ENCODE peak calls at places on chromosomes 13 and 19, in seven cellular contexts. One of them, this sample, is unnamed.

GRCh38 chr13:48161530-48162179 is 66.8 kb upstream of the MED4 start:
- DNase-seq in activated naive CD8-positive, alpha-beta T cell treated with anti-CD3 and anti-CD28 coated beads, Interleukin-2, amount 50 U/mL, for 24 hours: no peak
- DNase-seq in pancreas: no peak
- DNase-seq in T-helper 2 cell: no peak
- DNase-seq in aorta: peak; percentile 86
- DNase-seq in KG1: peak; percentile 19
- DNase-seq in GM04503: no peak
- DNase-seq in this sample: no peak

GRCh38 chr13:78631077-78631476 is 27.7 kb upstream of the POU4F1 start:
- DNase-seq in KG1: no peak
- DNase-seq in activated naive CD8-positive, alpha-beta T cell treated with anti-CD3 and anti-CD28 coated beads, Interleukin-2, amount 50 U/mL, for 24 hours: no peak
- DNase-seq in pancreas: no peak
- DNase-seq in T-helper 2 cell: no peak
- DNase-seq in GM04503: no peak
- DNase-seq in aorta: no peak
- DNase-seq in this sample: no peak

GRCh38 chr19:2453431-2454025 is 3.2 kb downstream of the LMNB2 start:
- DNase-seq in KG1: no peak
- DNase-seq in pancreas: no peak
- DNase-seq in activated naive CD8-positive, alpha-beta T cell treated with anti-CD3 and anti-CD28 coated beads, Interleukin-2, amount 50 U/mL, for 24 hours: no peak
- DNase-seq in T-helper 2 cell: no peak
- DNase-seq in aorta: peak; percentile 40
- DNase-seq in GM04503: no peak
- DNase-seq in this sample: no peak

GRCh38 chr13:22196777-22197176 is 525.9 kb downstream of the FGF9 start:
- DNase-seq in aorta: no peak
- DNase-seq in GM04503: no peak
- DNase-seq in KG1: no peak
- DNase-seq in T-helper 2 cell: no peak
- DNase-seq in pancreas: no peak
- DNase-seq in activated naive CD8-positive, alpha-beta T cell treated with anti-CD3 and anti-CD28 coated beads, Interleukin-2, amount 50 U/mL, for 24 hours: no peak
- DNase-seq in this sample: no peak

GRCh38 chr13:88339271-88339741 is 668.1 kb downstream of the SLITRK5 start:
- DNase-seq in aorta: no peak
- DNase-seq in GM04503: no peak
- DNase-seq in activated naive CD8-positive, alpha-beta T cell treated with anti-CD3 and anti-CD28 coated beads, Interleukin-2, amount 50 U/mL, for 24 hours: no peak
- DNase-seq in T-helper 2 cell: no peak
- DNase-seq in pancreas: peak; percentile 21
- DNase-seq in KG1: no peak
- DNase-seq in this sample: no peak

GRCh38 chr13:85013006-85013405 is 786.2 kb downstream of the SLITRK6 start:
- DNase-seq in aorta: no peak
- DNase-seq in activated naive CD8-positive, alpha-beta T cell treated with anti-CD3 and anti-CD28 coated beads, Interleukin-2, amount 50 U/mL, for 24 hours: no peak
- DNase-seq in KG1: no peak
- DNase-seq in GM04503: no peak
- DNase-seq in pancreas: no peak
- DNase-seq in T-helper 2 cell: no peak
- DNase-seq in this sample: peak; percentile 26

GRCh38 chr19:17202249-17202648 is 12.9 kb upstream of the USE1 start:
- DNase-seq in activated naive CD8-positive, alpha-beta T cell treated with anti-CD3 and anti-CD28 coated beads, Interleukin-2, amount 50 U/mL, for 24 hours: peak; percentile 32
- DNase-seq in pancreas: no peak
- DNase-seq in GM04503: no peak
- DNase-seq in KG1: no peak
- DNase-seq in T-helper 2 cell: no peak
- DNase-seq in aorta: no peak
- DNase-seq in this sample: no peak

GRCh38 chr13:94352057-94352456 is 127.4 kb downstream of the DCT start:
- DNase-seq in pancreas: no peak
- DNase-seq in T-helper 2 cell: no peak
- DNase-seq in GM04503: no peak
- DNase-seq in KG1: no peak
- DNase-seq in aorta: no peak
- DNase-seq in activated naive CD8-positive, alpha-beta T cell treated with anti-CD3 and anti-CD28 coated beads, Interleukin-2, amount 50 U/mL, for 24 hours: no peak
- DNase-seq in this sample: no peak

GRCh38 chr19:21901861-21902260 is 65.9 kb upstream of the ZNF43 start:
- DNase-seq in T-helper 2 cell: no peak
- DNase-seq in KG1: no peak
- DNase-seq in aorta: no peak
- DNase-seq in activated naive CD8-positive, alpha-beta T cell treated with anti-CD3 and anti-CD28 coated beads, Interleukin-2, amount 50 U/mL, for 24 hours: no peak
- DNase-seq in pancreas: no peak
- DNase-seq in GM04503: no peak
- DNase-seq in this sample: no peak

GRCh38 chr19:16368385-16369305 is 44.0 kb downstream of the KLF2 start:
- DNase-seq in KG1: no peak
- DNase-seq in aorta: peak; percentile 41
- DNase-seq in T-helper 2 cell: peak; percentile 85
- DNase-seq in GM04503: no peak
- DNase-seq in pancreas: no peak
- DNase-seq in activated naive CD8-positive, alpha-beta T cell treated with anti-CD3 and anti-CD28 coated beads, Interleukin-2, amount 50 U/mL, for 24 hours: no peak
- DNase-seq in this sample: no peak

GRCh38 chr13:60009300-60010248 is 154.2 kb downstream of the DIAPH3 start:
- DNase-seq in T-helper 2 cell: no peak
- DNase-seq in pancreas: peak; percentile 36
- DNase-seq in GM04503: no peak
- DNase-seq in KG1: no peak
- DNase-seq in activated naive CD8-positive, alpha-beta T cell treated with anti-CD3 and anti-CD28 coated beads, Interleukin-2, amount 50 U/mL, for 24 hours: no peak
- DNase-seq in aorta: no peak
- DNase-seq in this sample: no peak

GRCh38 chr19:45030825-45031224 is 8.0 kb upstream of the CLASRP start:
- DNase-seq in KG1: no peak
- DNase-seq in T-helper 2 cell: no peak
- DNase-seq in GM04503: no peak
- DNase-seq in activated naive CD8-positive, alpha-beta T cell treated with anti-CD3 and anti-CD28 coated beads, Interleukin-2, amount 50 U/mL, for 24 hours: no peak
- DNase-seq in aorta: no peak
- DNase-seq in pancreas: no peak
- DNase-seq in this sample: no peak

GRCh38 chr13:97194473-97194872 is 27.7 kb upstream of the MBNL2 start:
- DNase-seq in aorta: no peak
- DNase-seq in activated naive CD8-positive, alpha-beta T cell treated with anti-CD3 and anti-CD28 coated beads, Interleukin-2, amount 50 U/mL, for 24 hours: no peak
- DNase-seq in GM04503: no peak
- DNase-seq in pancreas: no peak
- DNase-seq in KG1: no peak
- DNase-seq in T-helper 2 cell: no peak
- DNase-seq in this sample: no peak

GRCh38 chr19:46159893-46160775 is 12.1 kb downstream of the IGFL2 start:
- DNase-seq in activated naive CD8-positive, alpha-beta T cell treated with anti-CD3 and anti-CD28 coated beads, Interleukin-2, amount 50 U/mL, for 24 hours: no peak
- DNase-seq in GM04503: no peak
- DNase-seq in T-helper 2 cell: no peak
- DNase-seq in KG1: no peak
- DNase-seq in pancreas: no peak
- DNase-seq in aorta: no peak
- DNase-seq in this sample: no peak

GRCh38 chr19:1177322-1178114 is 3.5 kb upstream of the SBNO2 start:
- DNase-seq in KG1: no peak
- DNase-seq in activated naive CD8-positive, alpha-beta T cell treated with anti-CD3 and anti-CD28 coated beads, Interleukin-2, amount 50 U/mL, for 24 hours: no peak
- DNase-seq in pancreas: peak; percentile 50
- DNase-seq in GM04503: peak; percentile 94
- DNase-seq in aorta: peak; percentile 85
- DNase-seq in T-helper 2 cell: no peak
- DNase-seq in this sample: peak; percentile 13

GRCh38 chr19:15464394-15465385 is at the start of gene RASAL3:
- DNase-seq in activated naive CD8-positive, alpha-beta T cell treated with anti-CD3 and anti-CD28 coated beads, Interleukin-2, amount 50 U/mL, for 24 hours: peak; percentile 75
- DNase-seq in T-helper 2 cell: peak; percentile 74
- DNase-seq in GM04503: no peak
- DNase-seq in pancreas: no peak
- DNase-seq in KG1: peak; percentile 82
- DNase-seq in aorta: peak; percentile 63
- DNase-seq in this sample: peak; percentile 85

GRCh38 chr19:39362682-39363657 is 20.7 kb downstream of the SAMD4B start:
- DNase-seq in aorta: no peak
- DNase-seq in KG1: no peak
- DNase-seq in pancreas: no peak
- DNase-seq in GM04503: no peak
- DNase-seq in T-helper 2 cell: no peak
- DNase-seq in activated naive CD8-positive, alpha-beta T cell treated with anti-CD3 and anti-CD28 coated beads, Interleukin-2, amount 50 U/mL, for 24 hours: no peak
- DNase-seq in this sample: no peak

GRCh38 chr19:36140289-36141038 is 598 bp downstream of the CAPNS1 start:
- DNase-seq in GM04503: no peak
- DNase-seq in aorta: peak; percentile 71
- DNase-seq in activated naive CD8-positive, alpha-beta T cell treated with anti-CD3 and anti-CD28 coated beads, Interleukin-2, amount 50 U/mL, for 24 hours: peak; percentile 66
- DNase-seq in pancreas: peak; percentile 81
- DNase-seq in KG1: peak; percentile 29
- DNase-seq in T-helper 2 cell: no peak
- DNase-seq in this sample: no peak

GRCh38 chr19:17418710-17419109 is 1.1 kb upstream of the MVB12A start:
- DNase-seq in activated naive CD8-positive, alpha-beta T cell treated with anti-CD3 and anti-CD28 coated beads, Interleukin-2, amount 50 U/mL, for 24 hours: no peak
- DNase-seq in KG1: no peak
- DNase-seq in pancreas: no peak
- DNase-seq in T-helper 2 cell: no peak
- DNase-seq in aorta: no peak
- DNase-seq in GM04503: no peak
- DNase-seq in this sample: no peak

GRCh38 chr13:113010510-113010865 is 41.5 kb downstream of the MCF2L start:
- DNase-seq in pancreas: no peak
- DNase-seq in T-helper 2 cell: no peak
- DNase-seq in aorta: no peak
- DNase-seq in GM04503: no peak
- DNase-seq in activated naive CD8-positive, alpha-beta T cell treated with anti-CD3 and anti-CD28 coated beads, Interleukin-2, amount 50 U/mL, for 24 hours: no peak
- DNase-seq in KG1: no peak
- DNase-seq in this sample: no peak

GRCh38 chr13:90867336-90867683 is 480.2 kb upstream of the MIR17HG start:
- DNase-seq in aorta: peak; percentile 76
- DNase-seq in activated naive CD8-positive, alpha-beta T cell treated with anti-CD3 and anti-CD28 coated beads, Interleukin-2, amount 50 U/mL, for 24 hours: peak; percentile 19
- DNase-seq in T-helper 2 cell: no peak
- DNase-seq in GM04503: peak; percentile 20
- DNase-seq in pancreas: peak; percentile 36
- DNase-seq in KG1: peak; percentile 65
- DNase-seq in this sample: peak; percentile 94

GRCh38 chr13:46126552-46127171 is 21.8 kb upstream of the CPB2 start:
- DNase-seq in T-helper 2 cell: peak; percentile 26
- DNase-seq in GM04503: peak; percentile 18
- DNase-seq in KG1: peak; percentile 87
- DNase-seq in activated naive CD8-positive, alpha-beta T cell treated with anti-CD3 and anti-CD28 coated beads, Interleukin-2, amount 50 U/mL, for 24 hours: peak; percentile 66
- DNase-seq in aorta: peak; percentile 56
- DNase-seq in pancreas: peak; percentile 71
- DNase-seq in this sample: peak; percentile 90

GRCh38 chr13:52845334-52845761 is 3.1 kb downstream of the PCDH8 start:
- DNase-seq in aorta: no peak
- DNase-seq in GM04503: no peak
- DNase-seq in activated naive CD8-positive, alpha-beta T cell treated with anti-CD3 and anti-CD28 coated beads, Interleukin-2, amount 50 U/mL, for 24 hours: peak; percentile 13
- DNase-seq in T-helper 2 cell: no peak
- DNase-seq in KG1: no peak
- DNase-seq in pancreas: no peak
- DNase-seq in this sample: no peak

GRCh38 chr13:33263976-33264619 is 21.5 kb downstream of the STARD13 start:
- DNase-seq in activated naive CD8-positive, alpha-beta T cell treated with anti-CD3 and anti-CD28 coated beads, Interleukin-2, amount 50 U/mL, for 24 hours: no peak
- DNase-seq in pancreas: no peak
- DNase-seq in aorta: no peak
- DNase-seq in KG1: no peak
- DNase-seq in T-helper 2 cell: no peak
- DNase-seq in GM04503: no peak
- DNase-seq in this sample: no peak

GRCh38 chr13:114101325-114101821 is 31.1 kb downstream of the RASA3 start:
- DNase-seq in KG1: no peak
- DNase-seq in activated naive CD8-positive, alpha-beta T cell treated with anti-CD3 and anti-CD28 coated beads, Interleukin-2, amount 50 U/mL, for 24 hours: no peak
- DNase-seq in pancreas: peak; percentile 79
- DNase-seq in GM04503: no peak
- DNase-seq in aorta: peak; percentile 61
- DNase-seq in T-helper 2 cell: no peak
- DNase-seq in this sample: no peak

GRCh38 chr19:6551607-6552450 is 21.0 kb downstream of the TNFSF9 start:
- DNase-seq in T-helper 2 cell: peak; percentile 67
- DNase-seq in pancreas: no peak
- DNase-seq in KG1: no peak
- DNase-seq in aorta: peak; percentile 53
- DNase-seq in GM04503: no peak
- DNase-seq in activated naive CD8-positive, alpha-beta T cell treated with anti-CD3 and anti-CD28 coated beads, Interleukin-2, amount 50 U/mL, for 24 hours: peak; percentile 78
- DNase-seq in this sample: no peak

GRCh38 chr13:100182894-100183490 is 94.1 kb downstream of the PCCA start:
- DNase-seq in GM04503: no peak
- DNase-seq in T-helper 2 cell: no peak
- DNase-seq in aorta: no peak
- DNase-seq in pancreas: no peak
- DNase-seq in KG1: no peak
- DNase-seq in activated naive CD8-positive, alpha-beta T cell treated with anti-CD3 and anti-CD28 coated beads, Interleukin-2, amount 50 U/mL, for 24 hours: no peak
- DNase-seq in this sample: no peak

GRCh38 chr19:3098515-3099346 is 4.6 kb downstream of the GNA11 start:
- DNase-seq in pancreas: peak; percentile 86
- DNase-seq in KG1: no peak
- DNase-seq in GM04503: peak; percentile 18
- DNase-seq in T-helper 2 cell: no peak
- DNase-seq in aorta: peak; percentile 81
- DNase-seq in activated naive CD8-positive, alpha-beta T cell treated with anti-CD3 and anti-CD28 coated beads, Interleukin-2, amount 50 U/mL, for 24 hours: no peak
- DNase-seq in this sample: no peak

GRCh38 chr13:43797869-43798268 is 11.1 kb upstream of the ENOX1 start:
- DNase-seq in KG1: no peak
- DNase-seq in activated naive CD8-positive, alpha-beta T cell treated with anti-CD3 and anti-CD28 coated beads, Interleukin-2, amount 50 U/mL, for 24 hours: no peak
- DNase-seq in aorta: no peak
- DNase-seq in GM04503: no peak
- DNase-seq in pancreas: no peak
- DNase-seq in T-helper 2 cell: no peak
- DNase-seq in this sample: no peak

GRCh38 chr19:36379510-36379819 is 464 bp upstream of the ZFP14 start:
- DNase-seq in GM04503: no peak
- DNase-seq in activated naive CD8-positive, alpha-beta T cell treated with anti-CD3 and anti-CD28 coated beads, Interleukin-2, amount 50 U/mL, for 24 hours: no peak
- DNase-seq in T-helper 2 cell: no peak
- DNase-seq in pancreas: no peak
- DNase-seq in KG1: no peak
- DNase-seq in aorta: no peak
- DNase-seq in this sample: no peak

GRCh38 chr19:50739841-50740426 is 16.8 kb downstream of the CLEC11A start:
- DNase-seq in pancreas: no peak
- DNase-seq in GM04503: no peak
- DNase-seq in T-helper 2 cell: no peak
- DNase-seq in aorta: no peak
- DNase-seq in activated naive CD8-positive, alpha-beta T cell treated with anti-CD3 and anti-CD28 coated beads, Interleukin-2, amount 50 U/mL, for 24 hours: no peak
- DNase-seq in KG1: no peak
- DNase-seq in this sample: no peak

GRCh38 chr19:40279761-40280607 is 5.2 kb downstream of the AKT2 start:
- DNase-seq in GM04503: no peak
- DNase-seq in KG1: no peak
- DNase-seq in T-helper 2 cell: no peak
- DNase-seq in activated naive CD8-positive, alpha-beta T cell treated with anti-CD3 and anti-CD28 coated beads, Interleukin-2, amount 50 U/mL, for 24 hours: peak; percentile 16
- DNase-seq in pancreas: no peak
- DNase-seq in aorta: no peak
- DNase-seq in this sample: peak; percentile 41

GRCh38 chr19:40192758-40193586 is 1.7 kb downstream of the MAP3K10 start:
- DNase-seq in GM04503: no peak
- DNase-seq in KG1: no peak
- DNase-seq in aorta: no peak
- DNase-seq in pancreas: no peak
- DNase-seq in T-helper 2 cell: no peak
- DNase-seq in activated naive CD8-positive, alpha-beta T cell treated with anti-CD3 and anti-CD28 coated beads, Interleukin-2, amount 50 U/mL, for 24 hours: no peak
- DNase-seq in this sample: no peak

GRCh38 chr19:8259922-8260247 is 48.3 kb downstream of the CD320 start:
- DNase-seq in aorta: no peak
- DNase-seq in KG1: no peak
- DNase-seq in T-helper 2 cell: no peak
- DNase-seq in activated naive CD8-positive, alpha-beta T cell treated with anti-CD3 and anti-CD28 coated beads, Interleukin-2, amount 50 U/mL, for 24 hours: no peak
- DNase-seq in GM04503: no peak
- DNase-seq in pancreas: peak; percentile 39
- DNase-seq in this sample: no peak

GRCh38 chr13:99190147-99190985 is 10.3 kb upstream of the UBAC2 start:
- DNase-seq in pancreas: no peak
- DNase-seq in activated naive CD8-positive, alpha-beta T cell treated with anti-CD3 and anti-CD28 coated beads, Interleukin-2, amount 50 U/mL, for 24 hours: no peak
- DNase-seq in GM04503: no peak
- DNase-seq in KG1: no peak
- DNase-seq in T-helper 2 cell: no peak
- DNase-seq in aorta: no peak
- DNase-seq in this sample: no peak

GRCh38 chr19:20928371-20928770 is 5.3 kb downstream of the ZNF85 start:
- DNase-seq in T-helper 2 cell: no peak
- DNase-seq in pancreas: no peak
- DNase-seq in aorta: no peak
- DNase-seq in KG1: no peak
- DNase-seq in GM04503: peak; percentile 55
- DNase-seq in activated naive CD8-positive, alpha-beta T cell treated with anti-CD3 and anti-CD28 coated beads, Interleukin-2, amount 50 U/mL, for 24 hours: no peak
- DNase-seq in this sample: no peak